ENCODE peak calls at places on chromosomes 7 and 10, in six cellular contexts. O is AG04450, N is lung, A is BE2C, L is tibial artery, X is cardiac muscle cell. S is an unnamed sample.

GRCh38 chr10:79104264-79104954 is 35.6 kb downstream of the ZMIZ1 start:
- DNase-seq in O (no peak), N (no peak), A (no peak), L (peak), X (no peak), S (peak)

GRCh38 chr7:46566375-46566774 is 645.3 kb upstream of the IGFBP3 start:
- DNase-seq in O (no peak), N (no peak), A (no peak), L (no peak), X (no peak), S (no peak)

GRCh38 chr10:99938563-99938962 is 71.2 kb downstream of the DNMBP start:
- DNase-seq in O (no peak), N (no peak), A (no peak), L (no peak), X (no peak), S (no peak)

GRCh38 chr10:131788386-131788785 is 112.4 kb upstream of the PPP2R2D start:
- DNase-seq in O (no peak), N (no peak), A (no peak), L (no peak), X (no peak), S (no peak)

GRCh38 chr7:80726731-80727130 is 88.3 kb downstream of the CD36 start:
- DNase-seq in O (no peak), N (no peak), A (no peak), L (no peak), X (no peak), S (no peak)

GRCh38 chr7:21923663-21924062 is 22.0 kb downstream of the CDCA7L start:
- DNase-seq in O (no peak), N (no peak), A (peak), L (no peak), X (peak), S (no peak)

GRCh38 chr7:44561962-44562621 is 11.6 kb downstream of the DDX56 start:
- DNase-seq in O (no peak), N (no peak), A (no peak), L (no peak), X (no peak), S (no peak)

GRCh38 chr7:12423355-12423994 is 19.8 kb upstream of the VWDE start:
- DNase-seq in O (no peak), N (no peak), A (no peak), L (no peak), X (no peak), S (no peak)

GRCh38 chr10:2246747-2247146 is 509.4 kb upstream of the ADARB2 start:
- DNase-seq in O (no peak), N (no peak), A (no peak), L (no peak), X (no peak), S (no peak)

GRCh38 chr7:158858592-158859503 is 2.5 kb downstream of the DYNC2I1 start:
- DNase-seq in O (no peak), N (no peak), A (no peak), L (no peak), X (peak), S (no peak)

GRCh38 chr7:116030626-116031276 is at the start of gene TFEC:
- DNase-seq in O (no peak), N (no peak), A (no peak), L (no peak), X (no peak), S (no peak)

GRCh38 chr7:82778021-82778420 is 334.4 kb upstream of the CACNA2D1 start:
- DNase-seq in O (no peak), N (no peak), A (no peak), L (no peak), X (no peak), S (peak)

GRCh38 chr7:117094457-117094856 is 141.2 kb downstream of the ST7 start:
- DNase-seq in O (no peak), N (no peak), A (no peak), L (no peak), X (no peak), S (no peak)

GRCh38 chr10:17062493-17063487 is 66.8 kb downstream of the CUBN start:
- DNase-seq in O (peak), N (no peak), A (no peak), L (peak), X (no peak), S (peak)

GRCh38 chr7:151864081-151864480 is 12.8 kb downstream of the PRKAG2 start:
- DNase-seq in O (no peak), N (no peak), A (no peak), L (no peak), X (no peak), S (no peak)

GRCh38 chr10:69407621-69408301 is 9.0 kb downstream of the TACR2 start:
- DNase-seq in O (no peak), N (no peak), A (peak), L (no peak), X (peak), S (no peak)
- TF ChIP-seq CTCF in O (no peak), N (no peak), A (peak), L (no peak), X (peak), S (peak)

DNA sequence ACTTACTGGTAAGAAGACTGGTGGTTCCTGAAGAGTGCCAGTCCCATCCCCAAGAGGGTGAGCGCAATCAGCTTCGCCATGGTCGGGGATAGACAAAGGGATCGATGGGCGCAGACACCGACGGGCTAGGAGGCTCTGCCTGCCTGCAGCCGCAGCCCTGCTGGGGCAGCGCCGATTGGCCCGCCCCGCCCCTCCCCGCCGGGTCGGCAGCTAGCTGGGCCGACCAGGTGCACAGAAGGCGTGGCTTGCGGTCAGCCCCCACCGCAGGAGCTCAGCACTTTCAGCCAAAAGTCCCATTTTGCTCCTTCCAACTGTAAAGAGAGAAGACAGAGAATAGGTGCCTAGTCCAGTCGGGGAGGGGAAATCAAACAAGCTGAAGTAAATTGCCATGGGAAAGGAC is at the start of gene PON1:
- DNase-seq in O (no peak), N (no peak), A (no peak), L (no peak), X (no peak), S (no peak)
- H3K4me3 ChIP-seq in O (no peak), N (no peak), A (no peak), L (no peak), X (no peak), S (no peak)

DNA sequence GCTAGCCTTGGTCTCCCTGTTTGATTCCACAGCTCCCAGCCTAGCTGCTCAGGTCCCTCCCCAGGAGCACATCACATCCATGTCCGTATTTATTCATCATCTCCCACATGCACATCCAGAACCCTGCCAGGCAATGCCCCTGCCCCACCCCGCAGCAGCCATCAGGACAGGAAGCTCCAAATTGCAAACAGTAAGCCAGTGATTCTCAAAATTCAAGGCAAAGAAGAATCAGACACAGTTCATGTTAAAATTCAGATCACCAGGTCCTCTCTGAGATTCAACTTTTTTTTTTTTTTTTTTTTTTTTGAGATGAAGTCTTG is 17.7 kb downstream of the LRRC20 start:
- DNase-seq in O (no peak), N (no peak), A (no peak), L (no peak), X (no peak), S (no peak)
- TF ChIP-seq CTCF in O (no peak), N (no peak), A (no peak), L (no peak), X (no peak), S (no peak)

GRCh38 chr10:113026679-113027078 is 76.6 kb downstream of the TCF7L2 start:
- DNase-seq in O (peak), N (no peak), A (no peak), L (no peak), X (no peak), S (peak)

GRCh38 chr10:113027230-113027573 is 77.2 kb downstream of the TCF7L2 start:
- DNase-seq in O (no peak), N (no peak), A (no peak), L (no peak), X (no peak), S (no peak)

GRCh38 chr10:113028393-113029054 is 78.5 kb downstream of the TCF7L2 start:
- DNase-seq in O (no peak), N (no peak), A (no peak), L (no peak), X (no peak), S (no peak)

GRCh38 chr10:113029055-113029440 is 79.0 kb downstream of the TCF7L2 start:
- DNase-seq in O (no peak), N (no peak), A (no peak), L (no peak), X (no peak), S (no peak)

GRCh38 chr10:113027574-113028392 is 77.7 kb downstream of the TCF7L2 start:
- DNase-seq in O (no peak), N (no peak), A (no peak), L (no peak), X (no peak), S (no peak)
- H3K4me3 ChIP-seq in O (no peak), N (no peak), A (no peak), L (peak), X (no peak), S (no peak)

DNA sequence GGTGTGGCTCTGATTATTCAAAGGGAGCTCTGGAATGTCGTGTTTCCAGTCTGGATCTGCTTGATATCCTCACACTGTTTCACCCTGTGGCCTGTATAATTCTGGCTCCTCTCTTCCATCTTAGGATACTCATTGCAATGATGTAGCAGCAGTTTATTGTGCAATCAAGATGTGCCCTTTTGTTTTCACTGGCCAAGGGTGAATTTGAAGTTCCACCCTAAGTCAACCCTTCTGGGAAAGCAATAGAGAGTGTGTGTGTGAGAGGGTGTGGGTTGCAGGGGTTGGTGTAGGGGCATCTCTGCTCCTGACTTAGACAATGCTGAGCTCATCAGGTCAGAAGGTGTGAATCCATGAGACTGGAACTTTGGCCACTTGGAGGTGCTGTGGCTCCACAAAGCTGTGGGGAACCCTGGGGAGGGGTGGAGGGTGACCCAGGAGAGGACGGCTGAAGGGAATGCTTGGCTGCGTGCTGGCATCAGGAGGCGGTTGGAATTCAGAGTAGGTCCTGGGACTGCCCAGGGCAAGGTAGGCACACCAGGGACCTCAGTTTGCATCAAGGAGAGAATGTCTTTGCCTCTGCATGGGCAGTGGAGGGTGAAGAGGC is 118.0 kb upstream of the PRSS58 start:
- DNase-seq in O (no peak), N (no peak), A (no peak), L (no peak), X (peak), S (no peak)
- TF ChIP-seq CTCF in O (no peak), N (no peak), A (peak), L (no peak), X (no peak), S (no peak)

DNA sequence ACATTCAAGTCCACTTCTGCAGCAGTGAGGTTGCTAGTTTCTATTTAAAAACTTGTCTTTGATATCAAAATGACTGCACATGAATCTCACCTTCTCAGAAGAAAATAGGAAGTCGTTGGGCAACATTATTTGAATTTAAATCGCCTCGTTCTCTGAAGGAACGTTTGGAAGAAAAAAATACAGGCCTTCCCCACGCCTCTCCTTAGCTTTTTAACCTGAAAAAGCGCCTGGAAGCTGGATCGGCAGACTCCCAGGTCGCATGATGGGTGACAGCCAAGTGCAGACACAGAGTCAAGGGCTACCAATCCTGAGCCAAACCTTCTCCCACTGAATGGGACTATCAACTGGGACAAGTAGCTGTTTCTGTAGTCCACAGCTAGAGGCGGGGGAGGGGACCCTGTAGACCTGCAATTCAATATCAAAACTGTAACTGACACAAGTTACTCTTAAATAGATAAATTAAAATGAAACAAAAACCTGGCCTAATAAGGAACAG is 2.2 kb downstream of the FAM53B start:
- DNase-seq in O (no peak), N (peak), A (peak), L (no peak), X (no peak), S (no peak)
- H3K4me3 ChIP-seq in O (no peak), N (no peak), A (peak), L (peak), X (no peak), S (peak)

GRCh38 chr10:95304976-95305375 is 14.2 kb upstream of the PDLIM1 start:
- DNase-seq in O (no peak), N (no peak), A (no peak), L (no peak), X (no peak), S (no peak)

GRCh38 chr10:95305606-95306385 is 15.0 kb upstream of the PDLIM1 start:
- DNase-seq in O (no peak), N (no peak), A (no peak), L (no peak), X (no peak), S (no peak)

GRCh38 chr10:95304463-95304862 is 13.7 kb upstream of the PDLIM1 start:
- DNase-seq in O (no peak), N (no peak), A (no peak), L (no peak), X (no peak), S (no peak)

GRCh38 chr10:95303950-95304349 is 13.1 kb upstream of the PDLIM1 start:
- DNase-seq in O (no peak), N (no peak), A (no peak), L (no peak), X (no peak), S (no peak)

GRCh38 chr10:95303535-95303934 is 12.7 kb upstream of the PDLIM1 start:
- DNase-seq in O (no peak), N (no peak), A (no peak), L (no peak), X (no peak), S (no peak)
- TF ChIP-seq CTCF in O (no peak), N (no peak), A (no peak), L (no peak), X (no peak), S (no peak)

S was measured in astrocyte of the cerebellum.